ENCODE peak calls at places on chromosomes 11 and 22, in four cellular contexts. One of them, this sample, is unnamed.

GRCh38 chr22:46036558-46037408 is 59.8 kb upstream of the WNT7B start:
- DNase-seq in activated CD8-positive, alpha-beta T cell treated with anti-CD3 and anti-CD28 coated beads for 36 hours: peak
- DNase-seq in A673: peak
- DNase-seq in GM12865: peak
- DNase-seq in this sample: no peak

GRCh38 chr11:33160147-33160546 is 1.1 kb downstream of the CSTF3 start:
- DNase-seq in A673: peak
- DNase-seq in activated CD8-positive, alpha-beta T cell treated with anti-CD3 and anti-CD28 coated beads for 36 hours: no peak
- DNase-seq in GM12865: peak
- DNase-seq in this sample: no peak

GRCh38 chr22:17243524-17243923 is 24.3 kb upstream of the ADA2 start:
- DNase-seq in GM12865: peak
- DNase-seq in A673: no peak
- DNase-seq in activated CD8-positive, alpha-beta T cell treated with anti-CD3 and anti-CD28 coated beads for 36 hours: peak
- DNase-seq in this sample: no peak

GRCh38 chr11:128603003-128603715 is 15.8 kb upstream of the ETS1 start:
- DNase-seq in GM12865: no peak
- DNase-seq in activated CD8-positive, alpha-beta T cell treated with anti-CD3 and anti-CD28 coated beads for 36 hours: peak
- DNase-seq in A673: no peak
- DNase-seq in this sample: no peak

GRCh38 chr11:114501901-114502300 is 57.8 kb downstream of the NXPE1 start:
- DNase-seq in GM12865: no peak
- DNase-seq in activated CD8-positive, alpha-beta T cell treated with anti-CD3 and anti-CD28 coated beads for 36 hours: no peak
- DNase-seq in A673: no peak
- DNase-seq in this sample: no peak

GRCh38 chr22:36374603-36375024 is 13.2 kb downstream of the MYH9 start:
- DNase-seq in A673: no peak
- DNase-seq in activated CD8-positive, alpha-beta T cell treated with anti-CD3 and anti-CD28 coated beads for 36 hours: peak
- DNase-seq in GM12865: no peak
- DNase-seq in this sample: no peak

GRCh38 chr11:59611570-59612565 is 3.7 kb downstream of the OSBP start:
- DNase-seq in activated CD8-positive, alpha-beta T cell treated with anti-CD3 and anti-CD28 coated beads for 36 hours: no peak
- DNase-seq in A673: no peak
- DNase-seq in GM12865: no peak
- DNase-seq in this sample: no peak

GRCh38 chr22:20953668-20954500 is 13.2 kb upstream of the AIFM3 start:
- DNase-seq in activated CD8-positive, alpha-beta T cell treated with anti-CD3 and anti-CD28 coated beads for 36 hours: no peak
- DNase-seq in GM12865: no peak
- DNase-seq in A673: no peak
- DNase-seq in this sample: no peak

GRCh38 chr11:24357620-24358386 is 139.1 kb upstream of the LUZP2 start:
- DNase-seq in activated CD8-positive, alpha-beta T cell treated with anti-CD3 and anti-CD28 coated beads for 36 hours: no peak
- DNase-seq in GM12865: no peak
- DNase-seq in A673: no peak
- DNase-seq in this sample: no peak

GRCh38 chr11:2521681-2522630 is 77.1 kb downstream of the KCNQ1 start:
- DNase-seq in GM12865: no peak
- DNase-seq in activated CD8-positive, alpha-beta T cell treated with anti-CD3 and anti-CD28 coated beads for 36 hours: no peak
- DNase-seq in A673: no peak
- DNase-seq in this sample: no peak

GRCh38 chr22:17319541-17319940 is 49.7 kb upstream of the CECR2 start:
- DNase-seq in activated CD8-positive, alpha-beta T cell treated with anti-CD3 and anti-CD28 coated beads for 36 hours: no peak
- DNase-seq in GM12865: no peak
- DNase-seq in A673: no peak
- DNase-seq in this sample: no peak

GRCh38 chr11:18408558-18409242 is 3.4 kb upstream of the LDHC start:
- DNase-seq in activated CD8-positive, alpha-beta T cell treated with anti-CD3 and anti-CD28 coated beads for 36 hours: peak
- DNase-seq in A673: no peak
- DNase-seq in GM12865: peak
- DNase-seq in this sample: no peak

GRCh38 chr11:103637250-103637649 is 399.2 kb upstream of the DDI1 start:
- DNase-seq in GM12865: no peak
- DNase-seq in A673: no peak
- DNase-seq in activated CD8-positive, alpha-beta T cell treated with anti-CD3 and anti-CD28 coated beads for 36 hours: no peak
- DNase-seq in this sample: no peak

GRCh38 chr11:61885166-61885778 is 6.1 kb downstream of the FADS3 start:
- DNase-seq in A673: no peak
- DNase-seq in GM12865: no peak
- DNase-seq in activated CD8-positive, alpha-beta T cell treated with anti-CD3 and anti-CD28 coated beads for 36 hours: no peak
- DNase-seq in this sample: no peak

GRCh38 chr11:66113132-66113856 is 43.2 kb downstream of the PACS1 start:
- DNase-seq in GM12865: no peak
- DNase-seq in activated CD8-positive, alpha-beta T cell treated with anti-CD3 and anti-CD28 coated beads for 36 hours: no peak
- DNase-seq in A673: peak
- DNase-seq in this sample: no peak

GRCh38 chr11:17277024-17277584 is 565 bp downstream of the NUCB2 start:
- DNase-seq in activated CD8-positive, alpha-beta T cell treated with anti-CD3 and anti-CD28 coated beads for 36 hours: peak
- DNase-seq in A673: peak
- DNase-seq in GM12865: peak
- DNase-seq in this sample: no peak

GRCh38 chr22:44550666-44551491 is 52.8 kb upstream of the RTL6 start:
- DNase-seq in GM12865: peak
- DNase-seq in activated CD8-positive, alpha-beta T cell treated with anti-CD3 and anti-CD28 coated beads for 36 hours: peak
- DNase-seq in A673: no peak
- DNase-seq in this sample: no peak

DNA sequence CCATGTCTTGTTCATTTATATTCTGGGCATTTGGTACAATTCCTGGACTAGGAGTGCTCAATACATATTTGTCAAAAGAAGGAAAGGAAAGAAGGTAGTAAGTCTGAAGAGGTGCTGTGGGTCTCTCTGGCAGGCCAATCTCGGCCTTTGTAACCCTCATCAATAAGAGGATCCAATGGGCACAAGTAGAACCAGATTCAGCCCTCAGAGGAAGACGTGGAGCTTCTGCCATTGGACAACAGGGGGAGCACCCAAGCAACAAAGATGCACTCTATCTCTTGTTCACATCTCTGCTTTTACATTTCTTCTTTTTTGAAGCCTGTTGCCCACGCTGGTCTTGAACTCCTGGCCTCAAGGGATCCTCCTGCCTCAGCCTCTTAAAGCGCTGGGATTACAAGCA is 2.2 kb upstream of the VPS11 start:
- DNase-seq in GM12865: peak
- DNase-seq in A673: peak
- DNase-seq in activated CD8-positive, alpha-beta T cell treated with anti-CD3 and anti-CD28 coated beads for 36 hours: peak
- DNase-seq in this sample: no peak
- TF ChIP-seq CTCF in GM12865: peak
- TF ChIP-seq CTCF in A673: peak
- TF ChIP-seq CTCF in activated CD8-positive, alpha-beta T cell treated with anti-CD3 and anti-CD28 coated beads for 36 hours: peak
- TF ChIP-seq CTCF in this sample: peak

DNA sequence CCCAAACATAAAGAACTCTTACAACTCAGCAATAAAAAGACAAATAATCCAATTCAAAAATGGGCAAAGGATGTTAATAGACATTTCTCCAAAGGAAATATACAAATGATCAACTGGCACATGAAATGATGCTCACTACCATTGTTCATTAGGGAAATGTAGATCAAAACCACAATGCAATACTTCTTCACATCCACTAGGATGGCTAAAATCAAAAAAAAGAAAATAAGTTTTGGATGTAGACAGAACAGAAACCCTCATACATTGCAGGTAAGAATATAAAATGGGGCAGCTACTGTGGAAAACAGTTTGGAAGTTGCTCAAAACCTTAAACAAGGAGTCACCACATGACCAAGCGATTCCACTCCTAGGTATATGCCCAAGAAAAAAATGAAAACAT is 16.3 kb downstream of the SIK3 start:
- DNase-seq in GM12865: no peak
- DNase-seq in A673: no peak
- DNase-seq in activated CD8-positive, alpha-beta T cell treated with anti-CD3 and anti-CD28 coated beads for 36 hours: no peak
- DNase-seq in this sample: no peak
- TF ChIP-seq CTCF in GM12865: no peak
- TF ChIP-seq CTCF in A673: no peak
- TF ChIP-seq CTCF in activated CD8-positive, alpha-beta T cell treated with anti-CD3 and anti-CD28 coated beads for 36 hours: peak
- TF ChIP-seq CTCF in this sample: no peak

GRCh38 chr11:86201371-86201770 is 43.2 kb upstream of the EED start:
- DNase-seq in activated CD8-positive, alpha-beta T cell treated with anti-CD3 and anti-CD28 coated beads for 36 hours: no peak
- DNase-seq in GM12865: peak
- DNase-seq in A673: no peak
- DNase-seq in this sample: no peak
- TF ChIP-seq CTCF in activated CD8-positive, alpha-beta T cell treated with anti-CD3 and anti-CD28 coated beads for 36 hours: no peak
- TF ChIP-seq CTCF in GM12865: no peak
- TF ChIP-seq CTCF in A673: no peak
- TF ChIP-seq CTCF in this sample: no peak

GRCh38 chr22:38097557-38098409 is 12.7 kb downstream of the BAIAP2L2 start:
- DNase-seq in activated CD8-positive, alpha-beta T cell treated with anti-CD3 and anti-CD28 coated beads for 36 hours: no peak
- DNase-seq in A673: no peak
- DNase-seq in GM12865: peak
- DNase-seq in this sample: no peak
- TF ChIP-seq CTCF in activated CD8-positive, alpha-beta T cell treated with anti-CD3 and anti-CD28 coated beads for 36 hours: no peak
- TF ChIP-seq CTCF in A673: no peak
- TF ChIP-seq CTCF in GM12865: peak
- TF ChIP-seq CTCF in this sample: no peak

GRCh38 chr11:47257518-47258316 is at the start of gene NR1H3:
- DNase-seq in activated CD8-positive, alpha-beta T cell treated with anti-CD3 and anti-CD28 coated beads for 36 hours: no peak
- DNase-seq in GM12865: no peak
- DNase-seq in A673: peak
- DNase-seq in this sample: no peak
- TF ChIP-seq CTCF in activated CD8-positive, alpha-beta T cell treated with anti-CD3 and anti-CD28 coated beads for 36 hours: no peak
- TF ChIP-seq CTCF in GM12865: peak
- TF ChIP-seq CTCF in A673: peak
- TF ChIP-seq CTCF in this sample: peak

GRCh38 chr22:25025586-25025985 is 73.1 kb downstream of the KIAA1671 start:
- DNase-seq in activated CD8-positive, alpha-beta T cell treated with anti-CD3 and anti-CD28 coated beads for 36 hours: no peak
- DNase-seq in A673: no peak
- DNase-seq in GM12865: no peak
- DNase-seq in this sample: no peak

GRCh38 chr22:25027552-25027951 is 75.0 kb downstream of the KIAA1671 start:
- DNase-seq in GM12865: no peak
- DNase-seq in activated CD8-positive, alpha-beta T cell treated with anti-CD3 and anti-CD28 coated beads for 36 hours: no peak
- DNase-seq in A673: no peak
- DNase-seq in this sample: no peak

GRCh38 chr22:25023879-25024278 is 71.4 kb downstream of the KIAA1671 start:
- DNase-seq in A673: no peak
- DNase-seq in activated CD8-positive, alpha-beta T cell treated with anti-CD3 and anti-CD28 coated beads for 36 hours: no peak
- DNase-seq in GM12865: no peak
- DNase-seq in this sample: no peak

GRCh38 chr22:25027052-25027525 is 74.6 kb downstream of the KIAA1671 start:
- DNase-seq in GM12865: no peak
- DNase-seq in A673: no peak
- DNase-seq in activated CD8-positive, alpha-beta T cell treated with anti-CD3 and anti-CD28 coated beads for 36 hours: no peak
- DNase-seq in this sample: no peak

GRCh38 chr22:25024895-25025294 is 72.4 kb downstream of the KIAA1671 start:
- DNase-seq in activated CD8-positive, alpha-beta T cell treated with anti-CD3 and anti-CD28 coated beads for 36 hours: no peak
- DNase-seq in GM12865: no peak
- DNase-seq in A673: no peak
- DNase-seq in this sample: no peak
- TF ChIP-seq CTCF in activated CD8-positive, alpha-beta T cell treated with anti-CD3 and anti-CD28 coated beads for 36 hours: no peak
- TF ChIP-seq CTCF in GM12865: no peak
- TF ChIP-seq CTCF in A673: no peak
- TF ChIP-seq CTCF in this sample: no peak

DNA sequence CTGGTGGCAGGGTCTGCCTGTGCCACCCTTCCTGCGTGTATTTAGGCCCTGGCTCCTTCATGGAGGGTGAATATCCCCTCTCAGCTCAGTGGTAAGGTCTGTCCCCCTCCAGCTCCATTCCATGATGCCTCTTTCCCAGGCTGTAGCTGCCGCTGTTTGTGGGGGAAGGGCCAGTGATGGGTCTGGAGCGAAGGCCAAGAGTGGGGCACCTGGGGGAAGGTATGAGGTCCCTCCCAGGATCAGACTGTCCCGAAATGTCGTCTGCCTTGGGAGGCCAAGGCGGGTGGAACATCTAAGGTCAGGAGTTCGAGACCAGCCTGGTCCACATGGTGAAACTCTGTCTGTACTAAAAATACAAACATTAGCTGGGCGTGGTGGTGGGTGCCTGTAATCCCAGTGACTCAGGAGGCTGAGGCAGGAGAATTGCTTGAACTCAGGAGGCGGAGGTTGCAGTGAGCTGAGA is 1.1 kb downstream of the CD151 start:
- DNase-seq in A673: no peak
- DNase-seq in activated CD8-positive, alpha-beta T cell treated with anti-CD3 and anti-CD28 coated beads for 36 hours: no peak
- DNase-seq in GM12865: no peak
- DNase-seq in this sample: no peak
- TF ChIP-seq CTCF in A673: no peak
- TF ChIP-seq CTCF in activated CD8-positive, alpha-beta T cell treated with anti-CD3 and anti-CD28 coated beads for 36 hours: no peak
- TF ChIP-seq CTCF in GM12865: no peak
- TF ChIP-seq CTCF in this sample: no peak